ENCODE peak calls at places on chromosomes 7 and 10, in six cellular contexts. Z, V, K, B, X and R are unnamed samples.

GRCh38 chr7:121204537-121204936 is 124.3 kb upstream of the WNT16 start:
- DNase-seq in Z (no peak), V (peak; percentile 64), K (no peak), B (no peak), X (peak; percentile 59), R (peak; percentile 27)

GRCh38 chr7:91995391-91995790 is 54.7 kb downstream of the AKAP9 start:
- DNase-seq in Z (no peak), V (no peak), K (no peak), B (no peak), X (no peak), R (no peak)

GRCh38 chr10:123800821-123801220 is 90.8 kb downstream of the CPXM2 start:
- DNase-seq in Z (no peak), V (no peak), K (no peak), B (no peak), X (no peak), R (no peak)

GRCh38 chr7:75915416-75916156 is 631 bp downstream of the POR start:
- DNase-seq in Z (no peak), V (no peak), K (peak; percentile 10), B (peak; percentile 29), X (no peak), R (peak; percentile 38)

GRCh38 chr10:53606951-53607350 is 834.4 kb upstream of the MBL2 start:
- DNase-seq in Z (no peak), V (no peak), K (no peak), B (no peak), X (no peak), R (no peak)

GRCh38 chr7:55533729-55534080 is 38.6 kb downstream of the VOPP1 start:
- DNase-seq in Z (no peak), V (no peak), K (no peak), B (no peak), X (no peak), R (no peak)

GRCh38 chr10:115239761-115240160 is 146.6 kb downstream of the ATRNL1 start:
- DNase-seq in Z (no peak), V (no peak), K (no peak), B (no peak), X (no peak), R (no peak)

GRCh38 chr7:2540641-2541051 is 14.7 kb downstream of the BRAT1 start:
- DNase-seq in Z (no peak), V (no peak), K (no peak), B (no peak), X (no peak), R (no peak)

GRCh38 chr7:23105086-23105643 is 420 bp upstream of the KLHL7 start:
- DNase-seq in Z (no peak), V (no peak), K (no peak), B (no peak), X (no peak), R (no peak)

GRCh38 chr10:114925675-114926204 is 12.3 kb upstream of the TRUB1 start:
- DNase-seq in Z (no peak), V (no peak), K (no peak), B (no peak), X (no peak), R (peak; percentile 29)

GRCh38 chr10:16470747-16471146 is 33.9 kb downstream of the PTER start:
- DNase-seq in Z (no peak), V (no peak), K (no peak), B (peak; percentile 39), X (no peak), R (no peak)

GRCh38 chr10:28991326-28991725 is 297.5 kb upstream of the LYZL1 start:
- DNase-seq in Z (no peak), V (peak; percentile 60), K (no peak), B (no peak), X (no peak), R (peak; percentile 66)

GRCh38 chr7:44977304-44977858 is 1.4 kb downstream of the MYO1G start:
- DNase-seq in Z (no peak), V (no peak), K (no peak), B (peak; percentile 80), X (no peak), R (no peak)

GRCh38 chr10:58282615-58283014 is 13.7 kb downstream of the CISD1 start:
- DNase-seq in Z (no peak), V (no peak), K (no peak), B (no peak), X (no peak), R (no peak)

GRCh38 chr10:94314913-94315545 is 47.7 kb downstream of the NOC3L start:
- DNase-seq in Z (no peak), V (no peak), K (no peak), B (no peak), X (peak; percentile 45), R (no peak)

GRCh38 chr10:84328303-84329093 is at the start of gene CCSER2:
- DNase-seq in Z (peak; percentile 99), V (peak; percentile 54), K (peak; percentile 99), B (peak; percentile 90), X (peak; percentile 78), R (peak; percentile 94)
- TF ChIP-seq CTCF in Z (no peak), V (no peak), K (no peak), B (no peak), X (no peak), R (no peak)

GRCh38 chr7:106065560-106066500 is 46.3 kb downstream of the SYPL1 start:
- DNase-seq in Z (no peak), V (no peak), K (no peak), B (no peak), X (no peak), R (peak; percentile 77)

GRCh38 chr7:106063039-106063438 is 49.1 kb downstream of the SYPL1 start:
- DNase-seq in Z (no peak), V (no peak), K (no peak), B (no peak), X (no peak), R (no peak)

GRCh38 chr7:106064836-106065559 is 47.1 kb downstream of the SYPL1 start:
- DNase-seq in Z (no peak), V (peak; percentile 70), K (no peak), B (no peak), X (peak; percentile 87), R (peak; percentile 99)

GRCh38 chr7:106063692-106064091 is 48.4 kb downstream of the SYPL1 start:
- DNase-seq in Z (no peak), V (no peak), K (no peak), B (no peak), X (no peak), R (no peak)

GRCh38 chr7:106064329-106064728 is 47.8 kb downstream of the SYPL1 start:
- DNase-seq in Z (no peak), V (no peak), K (no peak), B (no peak), X (no peak), R (no peak)
- TF ChIP-seq CTCF in Z (no peak), V (no peak), K (no peak), B (no peak), X (no peak), R (no peak)

GRCh38 chr10:102421645-102422585 is 1.3 kb downstream of the FBXL15 start:
- DNase-seq in Z (peak; percentile 55), V (no peak), K (no peak), B (no peak), X (no peak), R (peak; percentile 63)

GRCh38 chr10:102423372-102423968 is 2.8 kb downstream of the FBXL15 start:
- DNase-seq in Z (no peak), V (no peak), K (no peak), B (no peak), X (no peak), R (no peak)

GRCh38 chr10:102424916-102425315 is 4.3 kb downstream of the FBXL15 start:
- DNase-seq in Z (no peak), V (no peak), K (no peak), B (no peak), X (no peak), R (no peak)

GRCh38 chr10:102422586-102423129 is 2.0 kb downstream of the FBXL15 start:
- DNase-seq in Z (peak; percentile 85), V (no peak), K (peak; percentile 80), B (peak; percentile 48), X (peak; percentile 37), R (peak; percentile 75)

GRCh38 chr10:102424145-102424544 is 3.5 kb downstream of the FBXL15 start:
- DNase-seq in Z (no peak), V (no peak), K (no peak), B (no peak), X (no peak), R (no peak)
- TF ChIP-seq CTCF in Z (no peak), V (no peak), K (no peak), B (no peak), X (no peak), R (no peak)

GRCh38 chr10:128115356-128115755 is 10.9 kb downstream of the MKI67 start:
- DNase-seq in Z (no peak), V (no peak), K (no peak), B (no peak), X (no peak), R (no peak)

GRCh38 chr10:128113026-128113425 is 13.2 kb downstream of the MKI67 start:
- DNase-seq in Z (no peak), V (no peak), K (peak; percentile 19), B (no peak), X (no peak), R (no peak)

GRCh38 chr10:128121750-128122412 is 4.3 kb downstream of the MKI67 start:
- DNase-seq in Z (no peak), V (no peak), K (no peak), B (no peak), X (no peak), R (no peak)

GRCh38 chr10:128116187-128116586 is 10.0 kb downstream of the MKI67 start:
- DNase-seq in Z (no peak), V (no peak), K (no peak), B (no peak), X (no peak), R (no peak)

GRCh38 chr10:128116851-128117615 is 9.2 kb downstream of the MKI67 start:
- DNase-seq in Z (peak; percentile 28), V (no peak), K (peak; percentile 31), B (no peak), X (no peak), R (no peak)
- TF ChIP-seq CTCF in Z (peak; percentile 60), V (peak; percentile 15), K (peak; percentile 57), B (no peak), X (no peak), R (no peak)

GRCh38 chr10:61662794-61663259 is at the start of gene CABCOCO1:
- DNase-seq in Z (peak; percentile 84), V (no peak), K (peak; percentile 70), B (no peak), X (no peak), R (peak; percentile 43)
- TF ChIP-seq CTCF in Z (no peak), V (peak; percentile 50), K (no peak), B (no peak), X (peak; percentile 26), R (no peak)

GRCh38 chr10:76879116-76879706 is 758.4 kb downstream of the KCNMA1 start:
- DNase-seq in Z (no peak), V (no peak), K (no peak), B (no peak), X (no peak), R (no peak)
- TF ChIP-seq CTCF in Z (no peak), V (no peak), K (no peak), B (no peak), X (no peak), R (no peak)

DNA sequence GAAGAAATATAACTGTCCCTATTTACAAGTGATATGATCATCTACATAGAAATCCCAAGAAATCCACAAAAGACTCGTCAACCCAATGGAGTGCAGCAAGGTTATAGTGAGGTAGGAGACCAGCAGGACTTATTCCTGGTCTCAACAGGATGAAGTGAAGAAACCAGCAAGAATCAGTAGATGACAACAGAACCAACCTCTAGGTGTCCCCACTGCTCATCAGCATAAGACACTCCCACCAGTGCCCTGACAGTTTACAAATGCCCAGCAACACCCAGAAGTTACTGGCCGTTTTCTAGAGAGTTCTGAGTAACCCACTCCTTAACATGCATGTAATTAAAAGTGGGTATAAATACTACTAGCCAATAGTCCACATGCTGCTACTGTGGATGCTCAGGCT is 470.5 kb upstream of the LRRTM3 start:
- DNase-seq in Z (no peak), V (no peak), K (no peak), B (no peak), X (no peak), R (peak; percentile 30)
- TF ChIP-seq CTCF in Z (no peak), V (no peak), K (no peak), B (no peak), X (no peak), R (no peak)